ENCODE peak calls at places on chromosomes 12 and 14, in seven cellular contexts. One of them, this sample, is unnamed.

GRCh38 chr14:91220581-91221000 is 23.9 kb downstream of the GPR68 start:
- DNase-seq in kidney: no peak
- DNase-seq in HuH-7.5: no peak
- DNase-seq in AG20443: no peak
- DNase-seq in occipital lobe: no peak
- DNase-seq in NAMALWA: no peak
- DNase-seq in left kidney: no peak
- DNase-seq in this sample: no peak

GRCh38 chr12:130127909-130128763 is 34.1 kb upstream of the FZD10 start:
- DNase-seq in HuH-7.5: no peak
- DNase-seq in AG20443: no peak
- DNase-seq in NAMALWA: no peak
- DNase-seq in kidney: peak
- DNase-seq in occipital lobe: no peak
- DNase-seq in left kidney: peak
- DNase-seq in this sample: no peak

GRCh38 chr12:100799770-100800169 is 5.2 kb downstream of the ANO4 start:
- DNase-seq in NAMALWA: no peak
- DNase-seq in AG20443: no peak
- DNase-seq in occipital lobe: peak
- DNase-seq in kidney: no peak
- DNase-seq in left kidney: no peak
- DNase-seq in HuH-7.5: no peak
- DNase-seq in this sample: no peak

GRCh38 chr12:124646385-124647230 is 79.2 kb upstream of the NCOR2 start:
- DNase-seq in left kidney: peak
- DNase-seq in HuH-7.5: no peak
- DNase-seq in kidney: no peak
- DNase-seq in NAMALWA: no peak
- DNase-seq in occipital lobe: peak
- DNase-seq in AG20443: no peak
- DNase-seq in this sample: no peak

GRCh38 chr14:23425169-23425568 is 10.3 kb downstream of the MYH7 start:
- DNase-seq in occipital lobe: no peak
- DNase-seq in left kidney: no peak
- DNase-seq in AG20443: no peak
- DNase-seq in kidney: peak
- DNase-seq in HuH-7.5: no peak
- DNase-seq in NAMALWA: no peak
- DNase-seq in this sample: no peak

GRCh38 chr12:81147286-81147919 is 69.5 kb downstream of the ACSS3 start:
- DNase-seq in HuH-7.5: no peak
- DNase-seq in occipital lobe: no peak
- DNase-seq in NAMALWA: no peak
- DNase-seq in kidney: no peak
- DNase-seq in AG20443: no peak
- DNase-seq in left kidney: no peak
- DNase-seq in this sample: no peak

GRCh38 chr12:67271976-67272375 is 2.8 kb downstream of the CAND1 start:
- DNase-seq in left kidney: no peak
- DNase-seq in AG20443: no peak
- DNase-seq in NAMALWA: no peak
- DNase-seq in occipital lobe: no peak
- DNase-seq in HuH-7.5: no peak
- DNase-seq in kidney: no peak
- DNase-seq in this sample: no peak

GRCh38 chr12:121522962-121523361 is 57.9 kb downstream of the KDM2B start:
- DNase-seq in kidney: no peak
- DNase-seq in NAMALWA: peak
- DNase-seq in occipital lobe: no peak
- DNase-seq in AG20443: no peak
- DNase-seq in left kidney: no peak
- DNase-seq in HuH-7.5: no peak
- DNase-seq in this sample: no peak

GRCh38 chr14:65169351-65169750 is 67.0 kb upstream of the MAX start:
- DNase-seq in AG20443: peak
- DNase-seq in kidney: no peak
- DNase-seq in left kidney: no peak
- DNase-seq in NAMALWA: peak
- DNase-seq in HuH-7.5: no peak
- DNase-seq in occipital lobe: peak
- DNase-seq in this sample: no peak

GRCh38 chr12:94798107-94798506 is 147.8 kb upstream of the TMCC3 start:
- DNase-seq in kidney: no peak
- DNase-seq in occipital lobe: no peak
- DNase-seq in AG20443: no peak
- DNase-seq in NAMALWA: no peak
- DNase-seq in HuH-7.5: no peak
- DNase-seq in left kidney: peak
- DNase-seq in this sample: no peak

GRCh38 chr14:64937821-64938193 is 4.7 kb downstream of the GPX2 start:
- DNase-seq in HuH-7.5: no peak
- DNase-seq in left kidney: peak
- DNase-seq in AG20443: peak
- DNase-seq in kidney: no peak
- DNase-seq in occipital lobe: no peak
- DNase-seq in NAMALWA: no peak
- DNase-seq in this sample: no peak

GRCh38 chr12:124720687-124721500 is 142.8 kb downstream of the SCARB1 start:
- DNase-seq in NAMALWA: no peak
- DNase-seq in HuH-7.5: no peak
- DNase-seq in left kidney: peak
- DNase-seq in kidney: peak
- DNase-seq in occipital lobe: peak
- DNase-seq in AG20443: peak
- DNase-seq in this sample: no peak

This sample was measured in H7.